ENCODE peak calls at places on chromosomes 6 and 20, in four cellular contexts. D is fibroblast of the aortic adventitia, G is neural crest cell, W is GDM1. R is an unnamed sample.

GRCh38 chr20:63595416-63596127 is 21.5 kb upstream of the HELZ2 start:
- DNase-seq in W (no peak), D (no peak), G (no peak), R (no peak)

GRCh38 chr6:29984992-29985391 is 42.7 kb downstream of the HLA-A start:
- DNase-seq in D (no peak), W (no peak), G (no peak), R (no peak)

GRCh38 chr6:11730645-11731044 is 48.0 kb downstream of the ADTRP start:
- DNase-seq in G (no peak), W (no peak), D (no peak), R (no peak)

GRCh38 chr6:100780648-100781047 is 100.5 kb downstream of the ASCC3 start:
- DNase-seq in G (no peak), W (no peak), D (no peak), R (no peak)

GRCh38 chr6:90790058-90790457 is 203.2 kb upstream of the MAP3K7 start:
- DNase-seq in W (no peak), D (peak), G (no peak), R (no peak)

GRCh38 chr20:45318386-45318939 is 10.4 kb upstream of the MATN4 start:
- DNase-seq in G (no peak), W (no peak), D (no peak), R (no peak)

GRCh38 chr6:23584134-23584763 is 541.8 kb upstream of the NRSN1 start:
- DNase-seq in D (no peak), W (no peak), G (no peak), R (peak)

GRCh38 chr20:7742479-7742878 is 197.8 kb downstream of the HAO1 start:
- DNase-seq in W (no peak), D (peak), G (no peak), R (peak)

GRCh38 chr6:154857529-154857928 is 124.3 kb downstream of the SCAF8 start:
- DNase-seq in G (no peak), D (no peak), W (no peak), R (no peak)

GRCh38 chr6:148251286-148251685 is 91.4 kb upstream of the SASH1 start:
- DNase-seq in G (no peak), W (no peak), D (peak), R (peak)

GRCh38 chr6:168355716-168356522 is 36.3 kb upstream of the DACT2 start:
- DNase-seq in G (peak), W (no peak), D (peak), R (no peak)

GRCh38 chr20:46631212-46631869 is 19.9 kb downstream of the SLC13A3 start:
- DNase-seq in D (no peak), W (no peak), G (no peak), R (no peak)